ENCODE peak calls at places on chromosomes 12 and 14, in eight cellular contexts. One of them, this sample, is unnamed.

GRCh38 chr14:64501326-64502171 is 2.1 kb downstream of the ZBTB25 start:
- DNase-seq in nucleus accumbens: no peak
- DNase-seq in NCI-H345: no peak
- DNase-seq in Right ventricle myocardium superior: peak
- DNase-seq in activated naive CD4-positive, alpha-beta T cell: no peak
- DNase-seq in amniotic stem cell: no peak
- DNase-seq in endothelial cell: no peak
- DNase-seq in NCI-H1092 treated with DMSO at 0.1 percent for 48 hours: no peak
- DNase-seq in this sample: no peak

GRCh38 chr14:84468153-84468552 is 1061.8 kb upstream of the FLRT2 start:
- DNase-seq in nucleus accumbens: no peak
- DNase-seq in NCI-H345: no peak
- DNase-seq in Right ventricle myocardium superior: no peak
- DNase-seq in activated naive CD4-positive, alpha-beta T cell: no peak
- DNase-seq in amniotic stem cell: peak
- DNase-seq in endothelial cell: no peak
- DNase-seq in NCI-H1092 treated with DMSO at 0.1 percent for 48 hours: no peak
- DNase-seq in this sample: no peak

GRCh38 chr14:39360316-39360715 is 71.9 kb downstream of the FBXO33 start:
- DNase-seq in nucleus accumbens: no peak
- DNase-seq in NCI-H345: no peak
- DNase-seq in Right ventricle myocardium superior: no peak
- DNase-seq in activated naive CD4-positive, alpha-beta T cell: no peak
- DNase-seq in amniotic stem cell: no peak
- DNase-seq in endothelial cell: no peak
- DNase-seq in NCI-H1092 treated with DMSO at 0.1 percent for 48 hours: no peak
- DNase-seq in this sample: no peak

GRCh38 chr12:14906114-14906513 is 20.5 kb upstream of the MGP start:
- DNase-seq in nucleus accumbens: no peak
- DNase-seq in NCI-H345: no peak
- DNase-seq in Right ventricle myocardium superior: no peak
- DNase-seq in activated naive CD4-positive, alpha-beta T cell: no peak
- DNase-seq in amniotic stem cell: no peak
- DNase-seq in endothelial cell: no peak
- DNase-seq in NCI-H1092 treated with DMSO at 0.1 percent for 48 hours: no peak
- DNase-seq in this sample: no peak

GRCh38 chr12:127393896-127394295 is 873.1 kb upstream of the TMEM132C start:
- DNase-seq in nucleus accumbens: no peak
- DNase-seq in NCI-H345: no peak
- DNase-seq in Right ventricle myocardium superior: no peak
- DNase-seq in activated naive CD4-positive, alpha-beta T cell: no peak
- DNase-seq in amniotic stem cell: peak
- DNase-seq in endothelial cell: no peak
- DNase-seq in NCI-H1092 treated with DMSO at 0.1 percent for 48 hours: no peak
- DNase-seq in this sample: no peak

GRCh38 chr14:68295316-68295816 is 475.8 kb downstream of the RAD51B start:
- DNase-seq in nucleus accumbens: no peak
- DNase-seq in NCI-H345: no peak
- DNase-seq in Right ventricle myocardium superior: peak
- DNase-seq in activated naive CD4-positive, alpha-beta T cell: no peak
- DNase-seq in amniotic stem cell: no peak
- DNase-seq in endothelial cell: peak
- DNase-seq in NCI-H1092 treated with DMSO at 0.1 percent for 48 hours: no peak
- DNase-seq in this sample: no peak

GRCh38 chr12:18864900-18865561 is 127.1 kb downstream of the CAPZA3 start:
- DNase-seq in nucleus accumbens: no peak
- DNase-seq in NCI-H345: no peak
- DNase-seq in Right ventricle myocardium superior: no peak
- DNase-seq in activated naive CD4-positive, alpha-beta T cell: no peak
- DNase-seq in amniotic stem cell: no peak
- DNase-seq in endothelial cell: no peak
- DNase-seq in NCI-H1092 treated with DMSO at 0.1 percent for 48 hours: no peak
- DNase-seq in this sample: peak

GRCh38 chr12:32659908-32660440 is 19.1 kb upstream of the DNM1L start:
- DNase-seq in nucleus accumbens: no peak
- DNase-seq in NCI-H345: no peak
- DNase-seq in Right ventricle myocardium superior: no peak
- DNase-seq in activated naive CD4-positive, alpha-beta T cell: no peak
- DNase-seq in amniotic stem cell: no peak
- DNase-seq in endothelial cell: no peak
- DNase-seq in NCI-H1092 treated with DMSO at 0.1 percent for 48 hours: no peak
- DNase-seq in this sample: no peak

GRCh38 chr12:4441355-4442330 is 4.0 kb downstream of the FGF6 start:
- DNase-seq in nucleus accumbens: no peak
- DNase-seq in NCI-H345: peak
- DNase-seq in Right ventricle myocardium superior: no peak
- DNase-seq in activated naive CD4-positive, alpha-beta T cell: no peak
- DNase-seq in amniotic stem cell: no peak
- DNase-seq in endothelial cell: no peak
- DNase-seq in NCI-H1092 treated with DMSO at 0.1 percent for 48 hours: peak
- DNase-seq in this sample: peak

GRCh38 chr12:26659930-26660329 is 173.1 kb downstream of the ITPR2 start:
- DNase-seq in nucleus accumbens: no peak
- DNase-seq in NCI-H345: no peak
- DNase-seq in Right ventricle myocardium superior: no peak
- DNase-seq in activated naive CD4-positive, alpha-beta T cell: no peak
- DNase-seq in amniotic stem cell: no peak
- DNase-seq in endothelial cell: no peak
- DNase-seq in NCI-H1092 treated with DMSO at 0.1 percent for 48 hours: no peak
- DNase-seq in this sample: no peak